ENCODE peak calls at places on chromosomes 6 and 20, in five cellular contexts. D, Y, H, O and C are unnamed samples.

GRCh38 chr6:63307581-63308246 is 12.1 kb downstream of the LGSN start:
- DNase-seq in D (peak), Y (no peak), H (peak), O (no peak), C (peak)

GRCh38 chr6:20583447-20583806 is 49.2 kb downstream of the CDKAL1 start:
- DNase-seq in D (no peak), Y (no peak), H (no peak), O (no peak), C (peak)

GRCh38 chr6:107511410-107512070 is 21.6 kb downstream of the SOBP start:
- DNase-seq in D (peak), Y (no peak), H (no peak), O (no peak), C (no peak)

GRCh38 chr20:36035720-36036119 is 67.3 kb downstream of the CNBD2 start:
- DNase-seq in D (no peak), Y (no peak), H (no peak), O (no peak), C (no peak)

GRCh38 chr20:59775221-59776055 is 158.0 kb downstream of the SYCP2 start:
- DNase-seq in D (no peak), Y (peak), H (no peak), O (peak), C (no peak)

GRCh38 chr20:50930139-50931047 is 844 bp downstream of the ADNP start:
- DNase-seq in D (no peak), Y (no peak), H (no peak), O (no peak), C (no peak)

GRCh38 chr6:142682985-142683384 is 262.0 kb downstream of the HIVEP2 start:
- DNase-seq in D (no peak), Y (no peak), H (no peak), O (no peak), C (no peak)

GRCh38 chr20:17228624-17229061 is 1.8 kb downstream of the PCSK2 start:
- DNase-seq in D (peak), Y (peak), H (no peak), O (peak), C (no peak)

GRCh38 chr6:912871-913663 is 220.1 kb upstream of the EXOC2 start:
- DNase-seq in D (peak), Y (peak), H (peak), O (no peak), C (peak)

GRCh38 chr6:122405417-122405816 is 6.0 kb downstream of the HSF2 start:
- DNase-seq in D (peak), Y (no peak), H (peak), O (no peak), C (no peak)

GRCh38 chr6:169841907-169842606 is 90.6 kb downstream of the ERMARD start:
- DNase-seq in D (no peak), Y (peak), H (no peak), O (peak), C (no peak)

GRCh38 chr6:160355001-160355400 is 6.8 kb downstream of the SLC22A3 start:
- DNase-seq in D (no peak), Y (no peak), H (no peak), O (no peak), C (no peak)

GRCh38 chr6:34592208-34592952 is 36.3 kb upstream of the SPDEF start:
- DNase-seq in D (no peak), Y (no peak), H (no peak), O (no peak), C (no peak)

GRCh38 chr6:53179961-53180651 is 31.5 kb upstream of the GCM1 start:
- DNase-seq in D (no peak), Y (no peak), H (peak), O (no peak), C (no peak)

GRCh38 chr20:15512916-15513315 is 1060.3 kb downstream of the KIF16B start:
- DNase-seq in D (no peak), Y (no peak), H (no peak), O (no peak), C (no peak)

GRCh38 chr6:132279592-132280139 is 121.6 kb downstream of the MOXD1 start:
- DNase-seq in D (peak), Y (peak), H (peak), O (peak), C (peak)

GRCh38 chr20:37102571-37102970 is 6.8 kb upstream of the RBL1 start:
- DNase-seq in D (no peak), Y (no peak), H (no peak), O (no peak), C (no peak)

GRCh38 chr6:20404641-20405032 is 3.0 kb downstream of the E2F3 start:
- DNase-seq in D (peak), Y (peak), H (peak), O (no peak), C (peak)

GRCh38 chr6:157497579-157497978 is 116.6 kb downstream of the ZDHHC14 start:
- DNase-seq in D (no peak), Y (no peak), H (no peak), O (no peak), C (no peak)

GRCh38 chr6:43911625-43912577 is 141.9 kb downstream of the VEGFA start:
- DNase-seq in D (peak), Y (no peak), H (no peak), O (no peak), C (no peak)

GRCh38 chr6:43913388-43914271 is 143.6 kb downstream of the VEGFA start:
- DNase-seq in D (no peak), Y (no peak), H (peak), O (no peak), C (no peak)

GRCh38 chr6:43914272-43915147 is 144.5 kb downstream of the VEGFA start:
- DNase-seq in D (no peak), Y (no peak), H (no peak), O (no peak), C (no peak)

GRCh38 chr6:43911354-43911624 is 141.3 kb downstream of the VEGFA start:
- DNase-seq in D (no peak), Y (no peak), H (peak), O (no peak), C (no peak)

DNA sequence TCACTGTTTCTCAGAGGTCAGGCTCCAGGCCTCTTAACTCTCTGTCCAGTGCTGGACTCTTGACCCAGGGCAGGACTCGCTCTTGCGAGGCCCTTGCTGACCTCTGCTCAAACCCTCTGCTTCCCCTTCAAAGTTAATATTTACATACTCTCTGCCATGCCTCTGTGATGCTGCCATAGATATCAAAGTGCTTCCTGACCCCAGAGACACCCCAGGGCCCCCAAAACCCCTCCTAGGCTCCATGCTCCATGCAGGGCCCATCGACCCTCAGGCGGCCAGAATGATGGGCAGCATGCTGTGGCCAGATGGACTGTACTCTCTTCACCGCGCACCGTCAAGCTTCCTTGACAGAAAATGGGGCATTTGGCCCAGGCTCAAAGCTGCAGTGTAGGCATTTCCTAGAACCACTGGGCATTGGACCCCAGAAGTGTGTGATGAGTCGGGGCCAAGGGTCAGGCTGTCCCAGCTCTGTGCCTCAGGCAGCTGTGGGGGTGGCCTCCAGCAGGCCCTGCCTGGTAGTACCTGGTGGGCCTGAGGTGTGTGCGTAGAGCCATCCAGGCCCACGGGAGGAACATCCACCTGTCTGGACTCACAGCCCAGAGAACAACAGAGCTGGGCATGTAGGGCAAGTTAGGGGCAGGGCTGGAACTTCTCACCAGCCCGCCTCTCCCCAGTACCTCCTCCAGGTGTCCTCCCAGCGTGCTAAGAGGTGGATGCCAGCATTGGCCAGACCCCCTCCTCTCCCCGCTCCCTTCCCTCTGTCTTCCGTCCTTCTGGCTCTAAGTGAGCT is 142.8 kb downstream of the VEGFA start:
- DNase-seq in D (peak), Y (peak), H (no peak), O (no peak), C (no peak)
- H4K8ac ChIP-seq in D (no peak), Y (no peak), H (no peak), O (peak), C (no peak)

DNA sequence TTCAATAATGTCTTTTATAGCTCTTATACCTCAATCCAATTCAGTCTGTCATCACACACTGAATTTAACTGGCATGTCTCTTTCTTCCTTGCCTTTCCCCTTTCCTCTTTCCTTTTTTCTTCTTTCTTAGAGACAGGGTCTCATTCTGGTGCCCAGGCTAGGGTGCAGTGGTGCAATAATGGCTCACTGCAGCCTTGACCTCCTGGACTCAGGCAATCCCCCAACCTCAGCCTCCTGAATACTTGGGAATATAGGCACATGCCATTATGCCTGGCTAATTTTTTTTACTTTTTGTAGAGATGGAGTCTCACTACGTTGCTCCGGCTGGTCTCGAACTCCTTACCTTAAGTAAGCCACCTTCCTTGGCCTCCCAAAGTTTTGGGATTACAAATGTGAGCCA is 65.9 kb downstream of the CBFA2T2 start:
- DNase-seq in D (no peak), Y (no peak), H (no peak), O (no peak), C (no peak)
- H3K9ac ChIP-seq in D (no peak), Y (no peak), H (no peak), O (no peak), C (no peak)

DNA sequence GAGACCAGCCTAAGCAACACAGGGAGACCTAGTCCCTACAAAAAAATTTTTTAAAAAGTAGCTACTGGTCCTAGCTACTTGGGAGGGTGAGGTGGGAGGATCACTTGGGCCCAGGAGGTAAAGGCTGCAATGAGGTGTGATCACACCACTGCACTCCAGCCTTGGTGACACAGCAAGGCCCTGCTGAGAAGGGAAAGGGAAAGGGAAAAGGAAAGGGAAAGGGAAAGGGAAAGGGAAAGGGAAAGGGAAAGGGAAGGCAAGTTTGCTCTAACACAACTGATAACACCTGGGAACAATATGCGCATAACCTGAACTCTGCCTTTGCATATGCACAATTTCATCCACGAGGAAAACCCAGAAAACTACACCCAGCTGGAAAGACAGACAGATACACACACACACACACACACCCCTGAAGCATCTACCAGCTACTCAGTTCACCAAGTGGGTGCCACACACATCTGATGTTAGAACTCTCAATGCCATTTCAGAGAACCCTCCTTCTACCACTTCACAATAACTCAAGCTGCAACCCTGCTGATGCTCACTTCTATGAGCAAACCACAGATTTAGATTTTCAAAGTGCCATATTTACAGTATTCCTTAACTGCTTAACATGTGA is 19.1 kb downstream of the B4GALT5 start:
- DNase-seq in D (peak), Y (no peak), H (no peak), O (no peak), C (no peak)
- H4K8ac ChIP-seq in D (no peak), Y (no peak), H (no peak), O (no peak), C (no peak)

GRCh38 chr20:19083136-19083621 is 129.3 kb upstream of the SLC24A3 start:
- DNase-seq in D (no peak), Y (no peak), H (no peak), O (no peak), C (no peak)
- H3K9ac ChIP-seq in D (no peak), Y (no peak), H (no peak), O (no peak), C (no peak)

GRCh38 chr6:42411431-42411830 is 40.3 kb downstream of the TRERF1 start:
- DNase-seq in D (no peak), Y (no peak), H (no peak), O (no peak), C (no peak)
- H4K8ac ChIP-seq in D (no peak), Y (no peak), H (no peak), O (no peak), C (no peak)

GRCh38 chr6:11050735-11051134 is 6.6 kb upstream of the ELOVL2 start:
- DNase-seq in D (peak), Y (no peak), H (peak), O (no peak), C (peak)
- H3K9ac ChIP-seq in D (no peak), Y (no peak), H (no peak), O (no peak), C (no peak)

DNA sequence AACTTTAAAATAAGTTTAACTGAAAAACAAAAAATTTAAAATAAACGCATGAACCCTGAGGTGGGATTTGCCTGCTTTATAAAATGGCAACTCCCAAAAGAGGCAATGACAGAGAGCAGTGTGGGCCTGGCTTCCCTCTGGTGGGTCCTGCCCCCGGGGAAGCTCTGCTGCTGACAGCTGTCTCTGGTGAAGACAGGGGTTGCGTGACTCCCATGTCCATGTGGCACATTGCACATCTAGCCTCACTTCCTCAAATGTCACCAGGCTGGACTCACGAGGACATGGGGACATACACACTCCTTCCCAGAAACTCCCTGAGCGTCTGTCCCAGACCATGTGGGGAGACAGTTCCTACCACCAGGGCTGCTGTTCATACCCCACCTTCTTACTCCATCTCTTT is 66.2 kb downstream of the ABHD12 start:
- DNase-seq in D (no peak), Y (peak), H (no peak), O (peak), C (peak)
- H4K8ac ChIP-seq in D (no peak), Y (no peak), H (no peak), O (no peak), C (no peak)